ENCODE peak calls at places on chromosomes 5 and 9, in seven cellular contexts. N is A549; R is PC-9; H is CD8-positive, alpha-beta memory T cell; M is K562; V is skeletal muscle cell; C is lung. L is an unnamed sample.

GRCh38 chr5:119022017-119022745 is 33.8 kb upstream of the DTWD2 start:
- DNase-seq in N (peak), R (no peak), H (no peak), M (peak), V (peak), C (no peak), L (peak)

GRCh38 chr5:178434851-178435250 is 155.3 kb downstream of the COL23A1 start:
- DNase-seq in N (no peak), R (no peak), H (no peak), M (no peak), V (no peak), C (no peak), L (no peak)

GRCh38 chr9:37541465-37541864 is 34.7 kb downstream of the FBXO10 start:
- DNase-seq in N (no peak), R (no peak), H (no peak), M (no peak), V (no peak), C (no peak), L (no peak)

GRCh38 chr5:131628990-131629389 is 6.0 kb downstream of the RAPGEF6 start:
- DNase-seq in N (no peak), R (no peak), H (no peak), M (no peak), V (no peak), C (no peak), L (no peak)

GRCh38 chr9:30382271-30382670 is 2002.2 kb upstream of the ACO1 start:
- DNase-seq in N (no peak), R (no peak), H (no peak), M (no peak), V (no peak), C (no peak), L (no peak)

GRCh38 chr5:55732592-55732991 is 5.3 kb upstream of the DDX4 start:
- DNase-seq in N (no peak), R (no peak), H (no peak), M (no peak), V (no peak), C (no peak), L (no peak)

GRCh38 chr5:61055434-61056006 is 106.7 kb downstream of the SMIM15 start:
- DNase-seq in N (peak), R (no peak), H (no peak), M (peak), V (no peak), C (no peak), L (peak)

GRCh38 chr9:30348904-30349303 is 2035.5 kb upstream of the ACO1 start:
- DNase-seq in N (no peak), R (no peak), H (no peak), M (no peak), V (no peak), C (no peak), L (no peak)

GRCh38 chr9:38060688-38061087 is 8.3 kb downstream of the SHB start:
- DNase-seq in N (no peak), R (no peak), H (no peak), M (no peak), V (no peak), C (no peak), L (no peak)

GRCh38 chr9:110254500-110254899 is 1.8 kb downstream of the TXN start:
- DNase-seq in N (no peak), R (no peak), H (no peak), M (no peak), V (no peak), C (no peak), L (no peak)

GRCh38 chr5:606526-607399 is 5.4 kb upstream of the CEP72 start:
- DNase-seq in N (no peak), R (no peak), H (no peak), M (no peak), V (no peak), C (no peak), L (no peak)

GRCh38 chr5:66742083-66742895 is 146.1 kb downstream of the MAST4 start:
- DNase-seq in N (peak), R (no peak), H (no peak), M (no peak), V (no peak), C (peak), L (peak)

GRCh38 chr5:175557778-175558177 is 79.4 kb downstream of the SFXN1 start:
- DNase-seq in N (no peak), R (no peak), H (no peak), M (no peak), V (no peak), C (no peak), L (no peak)

GRCh38 chr9:82410891-82411290 is 422.3 kb downstream of the SPATA31D1 start:
- DNase-seq in N (no peak), R (no peak), H (no peak), M (no peak), V (no peak), C (no peak), L (no peak)

GRCh38 chr9:79583957-79584654 is 12.3 kb downstream of the TLE4 start:
- DNase-seq in N (no peak), R (no peak), H (no peak), M (peak), V (no peak), C (peak), L (no peak)

GRCh38 chr5:34053571-34054271 is 10.7 kb upstream of the C1QTNF3 start:
- DNase-seq in N (no peak), R (no peak), H (no peak), M (no peak), V (no peak), C (no peak), L (no peak)

GRCh38 chr9:31290731-31291130 is 1093.7 kb upstream of the ACO1 start:
- DNase-seq in N (no peak), R (no peak), H (no peak), M (no peak), V (no peak), C (no peak), L (no peak)

GRCh38 chr9:122213589-122214413 is 15.0 kb downstream of the LHX6 start:
- DNase-seq in N (peak), R (peak), H (no peak), M (peak), V (no peak), C (no peak), L (peak)

GRCh38 chr5:93583799-93584530 is 943 bp downstream of the NR2F1 start:
- DNase-seq in N (no peak), R (peak), H (no peak), M (no peak), V (no peak), C (no peak), L (no peak)

GRCh38 chr5:7078901-7079300 is 317.0 kb upstream of the ADCY2 start:
- DNase-seq in N (no peak), R (no peak), H (no peak), M (no peak), V (no peak), C (no peak), L (no peak)

GRCh38 chr5:118022062-118022461 is 966.3 kb downstream of the DTWD2 start:
- DNase-seq in N (no peak), R (no peak), H (no peak), M (no peak), V (no peak), C (no peak), L (no peak)

GRCh38 chr5:179668404-179668803 is 12.4 kb downstream of the CBY3 start:
- DNase-seq in N (peak), R (no peak), H (peak), M (peak), V (no peak), C (no peak), L (peak)

GRCh38 chr9:72271617-72272478 is 93.2 kb downstream of the ZFAND5 start:
- DNase-seq in N (peak), R (no peak), H (peak), M (peak), V (no peak), C (peak), L (peak)

GRCh38 chr9:100285080-100285479 is 67.7 kb downstream of the TEX10 start:
- DNase-seq in N (no peak), R (no peak), H (no peak), M (no peak), V (no peak), C (no peak), L (no peak)

GRCh38 chr9:68927165-68927564 is 86.7 kb downstream of the PRKACG start:
- DNase-seq in N (no peak), R (no peak), H (no peak), M (no peak), V (no peak), C (no peak), L (no peak)

GRCh38 chr9:68925175-68925574 is 88.7 kb downstream of the PRKACG start:
- DNase-seq in N (no peak), R (no peak), H (no peak), M (no peak), V (no peak), C (no peak), L (no peak)

GRCh38 chr9:68920921-68921320 is 93.0 kb downstream of the PRKACG start:
- DNase-seq in N (no peak), R (no peak), H (no peak), M (no peak), V (no peak), C (no peak), L (no peak)

GRCh38 chr9:68919666-68920065 is 94.2 kb downstream of the PRKACG start:
- DNase-seq in N (no peak), R (no peak), H (no peak), M (no peak), V (no peak), C (no peak), L (no peak)

DNA sequence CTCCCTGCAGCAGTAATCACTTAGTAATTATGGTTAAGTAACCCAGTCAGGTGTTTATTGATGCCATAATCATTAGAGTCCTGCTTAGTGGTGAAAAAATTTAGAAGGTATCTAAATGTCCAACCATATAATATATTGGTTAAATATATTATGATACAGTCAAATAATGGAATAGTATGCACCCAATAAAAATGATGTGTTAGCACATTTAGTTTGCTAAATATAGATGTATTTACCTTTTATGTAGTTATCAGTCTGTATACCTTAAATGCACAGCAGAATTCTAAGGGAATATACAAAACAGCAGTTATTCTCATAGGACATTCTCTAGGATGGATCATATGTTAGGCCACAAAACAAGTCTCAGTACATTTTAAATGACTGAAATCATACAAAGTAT is 90.4 kb downstream of the PRKACG start:
- DNase-seq in N (no peak), R (no peak), H (no peak), M (no peak), V (no peak), C (no peak), L (no peak)
- H3K4me3 ChIP-seq in N (no peak), R (no peak), H (no peak), M (no peak), V (no peak), C (no peak), L (no peak)

DNA sequence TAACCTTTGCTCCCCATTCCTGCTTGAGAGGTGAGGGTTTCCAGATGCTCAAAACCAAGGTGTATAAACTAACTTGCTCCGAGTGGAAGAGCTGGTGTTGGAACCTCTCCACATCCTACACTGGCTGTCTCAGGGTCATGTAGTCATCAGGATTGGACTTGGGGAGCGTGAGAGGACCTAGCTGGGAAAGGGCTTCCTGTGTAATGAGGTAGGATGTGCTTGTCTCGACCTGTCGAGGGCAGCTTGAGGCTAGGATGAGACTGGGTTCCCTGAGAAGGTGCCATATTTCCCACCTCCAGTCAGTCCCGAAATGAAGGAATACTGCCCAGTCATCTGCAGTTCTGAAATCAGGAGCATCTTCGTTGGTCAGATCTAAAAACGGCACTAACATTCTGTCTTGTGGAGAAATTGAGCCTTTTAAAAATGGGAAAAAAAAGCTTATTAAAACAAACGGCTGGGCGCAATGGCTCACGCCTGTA is 1.3 kb downstream of the CCNI2 start:
- DNase-seq in N (no peak), R (no peak), H (no peak), M (no peak), V (no peak), C (no peak), L (no peak)
- H3K4me3 ChIP-seq in N (no peak), R (no peak), H (no peak), M (no peak), V (no peak), C (no peak), L (no peak)

DNA sequence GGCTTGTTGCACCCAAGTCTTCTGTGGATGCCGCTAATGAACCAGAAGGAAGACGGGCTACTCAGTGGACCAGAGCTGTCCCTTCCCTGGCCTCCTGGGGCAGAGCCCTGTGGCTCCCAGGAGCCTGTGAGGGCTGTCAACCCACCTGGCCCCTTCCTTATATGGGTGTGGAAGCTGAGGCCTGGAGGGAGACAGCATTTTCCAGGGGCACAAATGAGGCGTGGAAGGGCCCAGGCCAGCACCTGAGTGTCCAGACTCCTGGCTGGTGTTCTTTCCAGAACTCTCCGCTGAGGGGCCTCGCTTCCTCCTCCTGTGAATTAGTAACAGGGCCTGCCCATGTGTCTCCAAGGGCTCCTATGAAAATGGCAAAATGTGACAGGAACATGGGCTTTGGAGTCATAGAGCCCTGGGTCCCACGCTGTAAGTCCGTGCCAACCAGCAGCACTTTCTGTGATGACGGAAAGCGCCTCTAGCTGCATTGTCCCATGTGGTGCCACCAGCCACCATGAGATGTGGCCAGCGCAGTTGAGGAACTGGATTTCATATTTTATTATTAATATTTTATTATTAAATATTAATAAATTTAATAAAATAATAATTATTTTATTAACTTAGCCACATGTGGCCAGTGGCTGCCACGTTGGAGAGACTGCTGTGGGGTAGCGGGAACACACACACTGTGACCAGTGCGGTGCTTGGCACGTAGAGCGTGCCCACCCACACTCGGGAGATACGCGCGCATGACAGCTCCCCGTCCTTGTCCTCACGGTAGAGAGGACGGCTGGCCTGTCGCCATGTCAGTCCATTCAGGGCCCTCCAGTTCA is 18.3 kb downstream of the LAMC3 start:
- DNase-seq in N (no peak), R (no peak), H (no peak), M (no peak), V (no peak), C (no peak), L (no peak)
- H3K4me3 ChIP-seq in N (no peak), R (no peak), H (no peak), M (no peak), V (no peak), C (no peak), L (no peak)

GRCh38 chr9:74887041-74887980 is at the start of gene TRPM6:
- DNase-seq in N (peak), R (peak), H (peak), M (peak), V (peak), C (peak), L (peak)

GRCh38 chr9:74887981-74888370 is 255 bp upstream of the TRPM6 start:
- DNase-seq in N (no peak), R (no peak), H (no peak), M (no peak), V (no peak), C (no peak), L (no peak)
- H3K4me3 ChIP-seq in N (no peak), R (peak), H (no peak), M (no peak), V (no peak), C (no peak), L (no peak)

GRCh38 chr9:124854161-124854560 is 901 bp downstream of the WDR38 start:
- DNase-seq in N (no peak), R (no peak), H (no peak), M (no peak), V (no peak), C (no peak), L (no peak)

GRCh38 chr9:124852121-124852828 is 985 bp upstream of the WDR38 start:
- DNase-seq in N (no peak), R (no peak), H (no peak), M (no peak), V (no peak), C (no peak), L (no peak)

GRCh38 chr9:124852829-124853531 is at the start of gene WDR38:
- DNase-seq in N (peak), R (peak), H (peak), M (peak), V (no peak), C (peak), L (peak)

GRCh38 chr9:124854822-124855221 is 1.6 kb downstream of the WDR38 start:
- DNase-seq in N (no peak), R (no peak), H (no peak), M (no peak), V (no peak), C (no peak), L (no peak)

DNA sequence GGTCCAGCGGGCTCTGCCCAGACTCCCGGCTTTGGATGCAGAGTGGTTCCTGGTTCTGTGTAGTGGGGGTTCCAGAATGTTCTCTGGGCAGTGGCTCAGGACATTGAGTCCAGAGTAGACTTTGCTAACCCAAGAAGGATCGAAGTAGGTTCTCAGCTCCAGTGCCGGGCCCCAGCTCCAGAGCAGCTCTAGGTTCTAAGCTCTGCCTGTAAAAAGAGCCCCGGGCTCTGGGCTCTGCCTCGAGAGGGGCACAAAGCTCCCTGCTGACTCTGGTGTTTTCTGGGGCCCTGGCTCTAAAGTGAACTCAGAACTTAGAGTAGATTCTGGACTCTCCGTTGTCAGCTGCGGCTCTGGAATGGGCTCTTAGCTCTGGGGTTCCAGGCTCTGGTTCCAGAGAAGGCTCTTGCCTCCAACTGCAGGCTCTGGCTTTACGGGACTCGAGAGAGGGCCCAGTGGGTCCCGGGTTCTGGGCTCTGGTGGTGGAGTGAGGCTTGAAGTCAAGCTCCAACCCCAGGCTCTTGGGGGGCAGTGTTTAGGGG is 414 bp downstream of the WDR38 start:
- DNase-seq in N (no peak), R (no peak), H (no peak), M (no peak), V (no peak), C (no peak), L (no peak)
- H3K4me3 ChIP-seq in N (peak), R (peak), H (peak), M (peak), V (peak), C (no peak), L (no peak)

GRCh38 chr9:34510032-34510431 is 12.8 kb downstream of the ENHO start:
- DNase-seq in N (no peak), R (no peak), H (no peak), M (no peak), V (no peak), C (no peak), L (no peak)
- H3K4me3 ChIP-seq in N (no peak), R (no peak), H (no peak), M (no peak), V (no peak), C (no peak), L (no peak)

DNA sequence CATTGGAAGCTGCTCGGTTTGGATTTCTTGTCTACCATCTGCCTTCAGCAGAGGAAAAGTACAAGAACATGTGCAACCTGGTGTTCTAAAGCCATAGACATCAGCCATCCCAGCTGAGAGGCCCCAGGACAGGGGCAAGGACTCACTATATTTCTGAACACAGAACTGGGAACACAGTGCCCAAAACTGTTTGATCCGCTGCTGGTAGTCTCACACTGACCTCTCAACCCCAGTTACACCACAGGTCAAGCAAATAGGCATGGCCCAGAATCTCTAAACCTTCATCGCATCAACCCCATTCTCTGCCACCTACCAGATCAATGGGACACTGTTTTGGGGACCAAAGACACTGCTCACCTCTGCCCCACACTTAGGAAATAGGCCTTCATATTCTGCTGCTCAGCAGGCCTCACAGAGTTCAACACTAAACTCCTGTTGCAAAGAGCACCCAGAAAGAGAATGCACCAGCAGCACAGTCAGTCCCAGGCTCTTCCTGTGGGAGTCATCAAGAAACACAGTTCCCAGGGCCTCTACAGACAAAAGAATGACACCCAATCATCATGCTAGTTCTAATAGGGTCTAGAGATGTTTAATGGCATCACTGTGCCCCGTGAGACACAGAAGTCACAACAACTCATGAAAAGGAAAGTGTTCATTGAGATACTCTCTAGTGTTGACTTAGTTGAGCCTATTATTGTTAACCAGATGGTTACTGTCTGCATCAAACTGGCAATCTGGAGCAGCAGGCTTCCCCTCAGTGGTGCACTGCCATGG is 1.8 kb downstream of the KLHL3 start:
- DNase-seq in N (no peak), R (no peak), H (no peak), M (no peak), V (no peak), C (no peak), L (no peak)
- H3K4me3 ChIP-seq in N (no peak), R (no peak), H (peak), M (no peak), V (peak), C (no peak), L (no peak)

DNA sequence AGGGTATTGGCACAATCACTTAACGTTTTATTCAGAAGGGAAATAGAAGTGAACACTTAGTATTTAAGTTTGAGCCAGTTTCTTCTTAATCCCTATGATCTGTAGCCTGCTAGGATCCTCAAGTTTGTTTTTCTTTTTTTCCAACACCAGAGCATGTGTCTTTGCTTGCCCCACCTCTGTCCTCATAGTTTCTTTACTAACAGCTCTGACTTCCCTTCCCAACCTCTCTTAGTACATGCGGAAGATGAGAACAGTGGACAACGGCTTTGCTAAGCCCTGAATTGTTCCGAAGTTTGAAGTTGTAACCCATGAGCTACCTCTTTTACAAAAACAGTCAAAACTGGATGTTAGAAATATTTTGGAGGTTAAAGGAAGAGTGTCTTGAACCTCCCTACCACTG is 61.7 kb upstream of the TAF11L2 start:
- DNase-seq in N (no peak), R (no peak), H (no peak), M (no peak), V (no peak), C (no peak), L (no peak)
- H3K4me3 ChIP-seq in N (no peak), R (no peak), H (no peak), M (no peak), V (peak), C (no peak), L (no peak)

L was measured in Jurkat, Clone E6-1.